ENCODE peak calls at places on chromosome 4, in seven cellular contexts. One of them, this sample, is unnamed.

GRCh38 chr4:7876096-7876993 is 63.3 kb downstream of the AFAP1 start:
- DNase-seq in HepG2: peak
- DNase-seq in GM12878: no peak
- DNase-seq in Panc1: no peak
- DNase-seq in H1: no peak
- DNase-seq in HCT116: no peak
- DNase-seq in K562: peak
- DNase-seq in this sample: peak

GRCh38 chr4:8468746-8469535 is 28.4 kb downstream of the TRMT44 start:
- DNase-seq in GM12878: peak
- DNase-seq in Panc1: peak
- DNase-seq in HCT116: peak
- DNase-seq in K562: peak
- DNase-seq in HepG2: peak
- DNase-seq in H1: peak
- DNase-seq in this sample: peak

GRCh38 chr4:141350122-141350904 is 129.6 kb downstream of the ZNF330 start:
- DNase-seq in HepG2: no peak
- DNase-seq in HCT116: no peak
- DNase-seq in GM12878: no peak
- DNase-seq in H1: no peak
- DNase-seq in K562: no peak
- DNase-seq in Panc1: no peak
- DNase-seq in this sample: no peak

GRCh38 chr4:164997324-164997723 is 19.9 kb upstream of the TRIM61 start:
- DNase-seq in HCT116: peak
- DNase-seq in Panc1: no peak
- DNase-seq in K562: peak
- DNase-seq in HepG2: peak
- DNase-seq in GM12878: no peak
- DNase-seq in H1: no peak
- DNase-seq in this sample: no peak

GRCh38 chr4:73732759-73733431 is 7.5 kb upstream of the CXCL8 start:
- DNase-seq in HepG2: no peak
- DNase-seq in HCT116: no peak
- DNase-seq in GM12878: no peak
- DNase-seq in Panc1: no peak
- DNase-seq in H1: no peak
- DNase-seq in K562: no peak
- DNase-seq in this sample: no peak

GRCh38 chr4:146545102-146545501 is 23.4 kb upstream of the SLC10A7 start:
- DNase-seq in HCT116: no peak
- DNase-seq in K562: peak
- DNase-seq in HepG2: peak
- DNase-seq in GM12878: no peak
- DNase-seq in H1: no peak
- DNase-seq in Panc1: no peak
- DNase-seq in this sample: peak

GRCh38 chr4:106985830-106986229 is 50.3 kb downstream of the DKK2 start:
- DNase-seq in GM12878: no peak
- DNase-seq in H1: no peak
- DNase-seq in HCT116: no peak
- DNase-seq in HepG2: no peak
- DNase-seq in Panc1: no peak
- DNase-seq in K562: no peak
- DNase-seq in this sample: no peak

GRCh38 chr4:184267673-184268573 is 50.2 kb upstream of the ENPP6 start:
- DNase-seq in HepG2: peak
- DNase-seq in Panc1: peak
- DNase-seq in K562: peak
- DNase-seq in HCT116: peak
- DNase-seq in GM12878: peak
- DNase-seq in H1: no peak
- DNase-seq in this sample: no peak

GRCh38 chr4:74056114-74056857 is 17.8 kb upstream of the CXCL3 start:
- DNase-seq in H1: no peak
- DNase-seq in GM12878: no peak
- DNase-seq in K562: peak
- DNase-seq in Panc1: no peak
- DNase-seq in HepG2: no peak
- DNase-seq in HCT116: peak
- DNase-seq in this sample: no peak

GRCh38 chr4:186772936-186773335 is 49.3 kb upstream of the FAT1 start:
- DNase-seq in Panc1: no peak
- DNase-seq in HepG2: no peak
- DNase-seq in K562: no peak
- DNase-seq in H1: no peak
- DNase-seq in GM12878: no peak
- DNase-seq in HCT116: no peak
- DNase-seq in this sample: no peak

GRCh38 chr4:54998991-54999390 is 126.4 kb downstream of the KDR start:
- DNase-seq in HCT116: no peak
- DNase-seq in HepG2: no peak
- DNase-seq in Panc1: no peak
- DNase-seq in GM12878: no peak
- DNase-seq in H1: no peak
- DNase-seq in K562: no peak
- DNase-seq in this sample: no peak

GRCh38 chr4:72397314-72397713 is 171.7 kb downstream of the ADAMTS3 start:
- DNase-seq in Panc1: no peak
- DNase-seq in HepG2: no peak
- DNase-seq in HCT116: no peak
- DNase-seq in K562: no peak
- DNase-seq in H1: no peak
- DNase-seq in GM12878: no peak
- DNase-seq in this sample: no peak

GRCh38 chr4:145130788-145131398 is 32.8 kb downstream of the ABCE1 start:
- DNase-seq in Panc1: no peak
- DNase-seq in K562: no peak
- DNase-seq in HepG2: no peak
- DNase-seq in HCT116: no peak
- DNase-seq in H1: no peak
- DNase-seq in GM12878: no peak
- DNase-seq in this sample: no peak

GRCh38 chr4:38664704-38665401 is 854 bp downstream of the KLF3 start:
- DNase-seq in Panc1: no peak
- DNase-seq in K562: peak
- DNase-seq in GM12878: no peak
- DNase-seq in HCT116: no peak
- DNase-seq in H1: no peak
- DNase-seq in HepG2: peak
- DNase-seq in this sample: peak

GRCh38 chr4:145805490-145805889 is 125.5 kb downstream of the C4orf51 start:
- DNase-seq in Panc1: no peak
- DNase-seq in HepG2: peak
- DNase-seq in HCT116: no peak
- DNase-seq in H1: peak
- DNase-seq in GM12878: no peak
- DNase-seq in K562: peak
- DNase-seq in this sample: no peak

GRCh38 chr4:992297-993110 is 700 bp downstream of the SLC26A1 start:
- DNase-seq in H1: no peak
- DNase-seq in HCT116: no peak
- DNase-seq in K562: peak
- DNase-seq in Panc1: peak
- DNase-seq in GM12878: no peak
- DNase-seq in HepG2: peak
- DNase-seq in this sample: no peak

GRCh38 chr4:87031946-87032345 is 97.1 kb downstream of the AFF1 start:
- DNase-seq in HepG2: no peak
- DNase-seq in GM12878: no peak
- DNase-seq in H1: no peak
- DNase-seq in K562: no peak
- DNase-seq in Panc1: no peak
- DNase-seq in HCT116: no peak
- DNase-seq in this sample: no peak

GRCh38 chr4:171588146-171588545 is 225.1 kb upstream of the GALNTL6 start:
- DNase-seq in H1: no peak
- DNase-seq in Panc1: no peak
- DNase-seq in HepG2: no peak
- DNase-seq in K562: no peak
- DNase-seq in HCT116: no peak
- DNase-seq in GM12878: no peak
- DNase-seq in this sample: no peak

GRCh38 chr4:98518555-98519267 is 139.7 kb downstream of the TSPAN5 start:
- DNase-seq in HCT116: no peak
- DNase-seq in GM12878: peak
- DNase-seq in Panc1: no peak
- DNase-seq in HepG2: no peak
- DNase-seq in K562: no peak
- DNase-seq in H1: no peak
- DNase-seq in this sample: no peak

DNA sequence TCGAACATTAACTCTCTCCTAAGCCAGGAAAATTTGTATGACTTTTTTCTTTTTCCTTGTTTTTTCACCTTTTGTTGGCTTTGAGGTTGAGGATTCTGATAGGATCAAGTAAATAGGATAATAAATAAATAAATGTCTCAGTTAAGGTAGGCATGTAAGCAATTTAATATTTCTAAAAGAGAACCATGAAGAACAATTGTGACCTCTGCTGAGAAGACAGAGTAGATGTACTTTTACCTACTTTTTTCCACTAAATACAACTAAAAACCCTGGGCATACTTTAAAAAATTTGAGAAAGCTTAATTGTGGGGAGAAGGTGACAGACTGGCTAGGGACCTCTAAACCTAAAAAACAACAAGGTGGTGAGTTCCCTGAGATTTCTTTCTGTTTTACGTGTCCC is 31.6 kb upstream of the CLNK start:
- DNase-seq in HCT116: no peak
- DNase-seq in K562: no peak
- DNase-seq in HepG2: no peak
- DNase-seq in Panc1: no peak
- DNase-seq in H1: no peak
- DNase-seq in GM12878: no peak
- DNase-seq in this sample: no peak
- TF ChIP-seq SIN3A in HCT116: no peak
- TF ChIP-seq SIN3A in K562: no peak
- TF ChIP-seq SIN3A in HepG2: no peak
- TF ChIP-seq SIN3A in Panc1: no peak
- TF ChIP-seq SIN3A in H1: no peak
- TF ChIP-seq SIN3A in GM12878: no peak
- TF ChIP-seq SIN3A in this sample: no peak

DNA sequence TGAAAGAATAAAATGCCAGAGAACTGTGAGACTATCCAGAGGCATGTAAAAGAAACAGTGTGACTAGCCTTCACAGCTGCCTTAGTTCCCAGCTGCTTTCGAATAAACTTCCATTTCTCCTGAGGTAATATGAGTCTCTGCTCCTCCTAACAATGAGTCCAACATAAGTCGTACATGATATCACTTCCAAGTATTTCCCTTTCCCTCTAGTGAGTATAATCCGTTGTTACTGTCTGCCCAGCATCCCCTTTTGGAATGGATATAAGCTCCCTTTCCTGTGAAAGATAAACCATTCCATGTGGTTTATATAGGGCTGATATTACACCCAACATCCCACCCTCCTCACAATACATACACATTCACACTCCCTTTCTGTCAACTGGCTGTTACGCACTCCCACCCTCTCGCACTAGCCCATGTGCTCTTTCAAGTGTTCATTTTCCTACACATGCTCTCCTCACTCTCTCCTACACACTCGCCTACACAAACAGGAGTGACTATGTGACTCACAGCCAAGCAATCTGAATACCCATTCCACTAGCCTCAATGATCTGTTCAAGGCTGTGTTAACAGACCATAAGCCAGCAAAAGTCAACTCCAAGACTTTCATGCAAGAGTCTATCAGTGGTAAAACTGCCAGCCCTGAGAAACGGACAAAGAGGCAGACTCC is 5.0 kb downstream of the NAF1 start:
- DNase-seq in Panc1: no peak
- DNase-seq in H1: no peak
- DNase-seq in HCT116: no peak
- DNase-seq in HepG2: peak
- DNase-seq in GM12878: no peak
- DNase-seq in K562: no peak
- DNase-seq in this sample: no peak
- TF ChIP-seq SIN3A in Panc1: no peak
- TF ChIP-seq SIN3A in H1: no peak
- TF ChIP-seq SIN3A in HCT116: no peak
- TF ChIP-seq SIN3A in HepG2: no peak
- TF ChIP-seq SIN3A in GM12878: no peak
- TF ChIP-seq SIN3A in K562: no peak
- TF ChIP-seq SIN3A in this sample: no peak

DNA sequence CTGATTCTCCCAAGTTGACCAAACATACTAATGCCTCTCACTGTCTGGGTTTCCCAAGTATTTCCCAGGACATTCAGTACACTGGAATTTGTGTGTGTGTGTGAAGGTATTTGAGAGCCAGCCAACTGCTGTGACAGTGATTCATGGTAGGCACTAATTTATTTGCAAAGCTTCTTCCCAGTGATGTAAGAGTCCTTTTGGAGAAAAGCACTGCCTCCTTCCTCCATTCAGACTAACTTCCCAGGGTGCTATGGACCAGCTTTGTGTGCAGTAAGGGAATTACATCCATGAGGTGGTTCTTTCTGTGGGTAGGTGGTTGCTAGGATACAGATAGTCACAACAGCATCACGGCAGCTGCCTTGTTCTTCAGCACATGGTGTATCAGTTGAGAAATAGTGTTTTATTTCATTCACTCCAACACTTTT is 8.7 kb downstream of the EGF start:
- DNase-seq in H1: no peak
- DNase-seq in HepG2: no peak
- DNase-seq in K562: no peak
- DNase-seq in GM12878: no peak
- DNase-seq in Panc1: no peak
- DNase-seq in HCT116: no peak
- DNase-seq in this sample: no peak
- TF ChIP-seq SIN3A in H1: no peak
- TF ChIP-seq SIN3A in HepG2: no peak
- TF ChIP-seq SIN3A in K562: no peak
- TF ChIP-seq SIN3A in GM12878: no peak
- TF ChIP-seq SIN3A in Panc1: no peak
- TF ChIP-seq SIN3A in HCT116: no peak
- TF ChIP-seq SIN3A in this sample: no peak

DNA sequence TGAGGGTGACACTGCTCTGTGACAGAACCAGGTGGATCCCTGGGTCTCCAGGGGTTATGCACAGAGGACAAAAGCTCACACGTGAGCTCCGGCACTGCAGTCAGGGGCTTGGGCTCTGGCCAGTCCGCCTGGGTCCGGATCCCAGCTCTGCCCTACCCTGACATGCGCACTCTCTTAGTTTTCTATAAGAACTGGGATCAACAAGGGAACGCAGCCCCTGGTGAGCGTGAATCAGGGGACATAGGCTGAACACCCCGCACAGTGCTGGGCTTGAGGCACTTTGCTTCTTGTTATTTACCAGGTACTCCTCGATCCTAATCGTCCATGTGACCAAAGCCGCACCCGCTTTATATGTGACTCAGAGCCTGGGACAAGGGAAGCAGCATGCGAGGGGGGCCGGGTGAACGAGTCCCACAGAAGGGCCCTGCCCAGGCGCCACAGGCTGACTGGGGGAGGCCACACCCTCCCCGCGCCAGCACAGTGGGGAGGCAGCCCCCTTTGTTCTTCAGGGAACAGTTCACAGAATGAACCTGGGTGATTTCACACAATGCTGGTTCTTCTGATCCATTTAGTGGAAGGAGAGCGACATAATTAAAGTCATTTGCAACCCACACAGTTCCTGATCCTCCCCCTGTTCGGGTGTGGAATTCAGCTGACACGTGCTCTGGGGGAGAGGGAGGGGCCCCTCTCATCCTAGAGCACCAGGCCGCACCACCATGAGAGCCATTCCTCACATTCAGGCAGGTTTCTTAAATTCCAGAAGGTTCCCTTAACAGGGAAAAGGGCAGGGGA is 55.5 kb downstream of the WFS1 start:
- DNase-seq in HCT116: no peak
- DNase-seq in H1: no peak
- DNase-seq in GM12878: no peak
- DNase-seq in HepG2: no peak
- DNase-seq in K562: no peak
- DNase-seq in Panc1: no peak
- DNase-seq in this sample: no peak
- TF ChIP-seq SIN3A in HCT116: no peak
- TF ChIP-seq SIN3A in H1: no peak
- TF ChIP-seq SIN3A in GM12878: no peak
- TF ChIP-seq SIN3A in HepG2: no peak
- TF ChIP-seq SIN3A in K562: no peak
- TF ChIP-seq SIN3A in Panc1: no peak
- TF ChIP-seq SIN3A in this sample: no peak